ENCODE peak calls at places on chromosomes 16 and 17, in ten cellular contexts. V is transverse colon; E is posterior vena cava; S is GM04503; Z is A549; R is thoracic aorta; Q is cardiac muscle cell; N is glomerular endothelial cell; W is mucosa of descending colon; F is activated CD8-positive, alpha-beta memory T cell treated with anti-CD3 and anti-CD28 coated beads, Interleukin-2, amount 10 ng/mL, durations not matched to agents 7 days and 5 days. A is an unnamed sample.

GRCh38 chr17:64118452-64118979 is 11.4 kb downstream of the ERN1 start:
- DNase-seq in E (no peak), R (peak), F (no peak), N (no peak), Z (no peak), V (peak), S (no peak), Q (peak), W (no peak), A (no peak)

GRCh38 chr17:17032131-17032692 is 10.0 kb upstream of the MPRIP start:
- DNase-seq in F (no peak), E (peak), Z (peak), S (no peak), R (no peak), Q (no peak), V (peak), W (peak), N (no peak), A (peak)

GRCh38 chr16:67967956-67968439 is 439 bp downstream of the SLC12A4 start:
- DNase-seq in N (no peak), W (peak), Q (no peak), Z (no peak), V (peak), F (peak), R (no peak), E (no peak), S (no peak), A (no peak)

GRCh38 chr16:27481282-27481934 is 68.3 kb downstream of the GTF3C1 start:
- DNase-seq in V (no peak), F (no peak), W (no peak), N (no peak), E (peak), Q (no peak), S (no peak), Z (no peak), R (no peak), A (no peak)

GRCh38 chr16:15822957-15823356 is 33.9 kb downstream of the MYH11 start:
- DNase-seq in Q (no peak), E (no peak), N (no peak), S (no peak), R (peak), W (no peak), F (no peak), Z (no peak), V (peak), A (no peak)

GRCh38 chr16:31386157-31386984 is 6.8 kb upstream of the ITGAD start:
- DNase-seq in S (no peak), R (no peak), N (no peak), Z (peak), W (no peak), E (no peak), Q (peak), F (no peak), V (no peak), A (no peak)

GRCh38 chr16:14284930-14285541 is 213.9 kb downstream of the MRTFB start:
- DNase-seq in N (no peak), F (peak), W (no peak), R (no peak), V (peak), E (peak), Q (peak), S (no peak), Z (peak), A (no peak)

GRCh38 chr16:85042126-85042525 is 14.5 kb downstream of the KIAA0513 start:
- DNase-seq in F (no peak), N (no peak), Z (no peak), E (no peak), R (no peak), S (no peak), W (no peak), V (no peak), Q (no peak), A (no peak)

GRCh38 chr16:1159973-1160772 is 7.3 kb downstream of the CACNA1H start:
- DNase-seq in S (no peak), E (no peak), W (no peak), R (no peak), F (no peak), V (peak), Q (peak), N (no peak), Z (no peak), A (no peak)

GRCh38 chr17:17944743-17945142 is 27.5 kb downstream of the TOM1L2 start:
- DNase-seq in F (no peak), R (no peak), V (no peak), E (no peak), N (no peak), Z (no peak), W (no peak), S (no peak), Q (no peak), A (no peak)

GRCh38 chr17:80361495-80362220 is 53.3 kb upstream of the ENDOV start:
- DNase-seq in V (no peak), N (no peak), R (no peak), F (no peak), Z (peak), Q (peak), S (no peak), E (peak), W (no peak), A (no peak)

GRCh38 chr16:84062734-84063640 is 20.4 kb upstream of the SLC38A8 start:
- DNase-seq in R (peak), F (peak), V (peak), E (peak), N (no peak), S (no peak), Q (peak), Z (peak), W (peak), A (no peak)

GRCh38 chr17:62855136-62855535 is 47.0 kb upstream of the MARCHF10 start:
- DNase-seq in N (no peak), E (no peak), Z (no peak), Q (no peak), W (no peak), F (no peak), S (no peak), V (no peak), R (no peak), A (no peak)

GRCh38 chr17:13508916-13509315 is 92.8 kb downstream of the HS3ST3A1 start:
- DNase-seq in N (no peak), S (no peak), Z (no peak), V (no peak), E (no peak), R (no peak), Q (no peak), F (no peak), W (no peak), A (no peak)

GRCh38 chr16:86396318-86396882 is 113.9 kb upstream of the FOXF1 start:
- DNase-seq in E (no peak), Z (no peak), S (peak), F (no peak), N (no peak), Q (no peak), W (no peak), R (no peak), V (peak), A (no peak)

GRCh38 chr17:50101346-50102163 is 6.4 kb downstream of the PDK2 start:
- DNase-seq in S (no peak), E (no peak), R (no peak), Z (no peak), N (no peak), V (peak), Q (peak), F (no peak), W (peak), A (no peak)

GRCh38 chr16:59719121-59719520 is 985.0 kb upstream of the GOT2 start:
- DNase-seq in W (no peak), F (no peak), E (no peak), Q (no peak), S (no peak), N (no peak), Z (no peak), R (no peak), V (no peak), A (no peak)

GRCh38 chr16:29315046-29315445 is 91.5 kb downstream of the NPIPB11 start:
- DNase-seq in E (no peak), S (no peak), R (no peak), V (no peak), F (no peak), W (no peak), Q (no peak), Z (no peak), N (no peak), A (no peak)

GRCh38 chr17:81223758-81224122 is 975 bp upstream of the CEP131 start:
- DNase-seq in F (no peak), S (no peak), N (no peak), V (peak), W (no peak), Z (no peak), R (no peak), E (no peak), Q (no peak), A (no peak)

GRCh38 chr16:71426069-71426879 is 15.6 kb downstream of the TLE7 start:
- DNase-seq in V (peak), N (peak), W (peak), Z (peak), E (peak), Q (peak), S (peak), F (peak), R (no peak), A (peak)

GRCh38 chr17:55726440-55726839 is 3.8 kb upstream of the TMEM100 start:
- DNase-seq in R (peak), Q (no peak), Z (peak), E (no peak), N (no peak), W (no peak), S (peak), V (peak), F (no peak), A (peak)

GRCh38 chr17:71260366-71260765 is 860.5 kb upstream of the SOX9 start:
- DNase-seq in E (no peak), W (no peak), N (no peak), R (no peak), F (no peak), S (no peak), V (no peak), Q (no peak), Z (no peak), A (no peak)

GRCh38 chr16:2468142-2468724 is 2.9 kb upstream of the NTN3 start:
- DNase-seq in W (peak), V (no peak), Z (no peak), Q (peak), R (no peak), S (no peak), E (no peak), N (no peak), F (no peak), A (no peak)

GRCh38 chr16:29821663-29822115 is 1.4 kb downstream of the MVP start:
- DNase-seq in Z (peak), N (no peak), W (peak), V (peak), Q (no peak), S (no peak), F (no peak), E (no peak), R (no peak), A (no peak)

GRCh38 chr17:45809484-45809883 is 25.4 kb downstream of the CRHR1 start:
- DNase-seq in Q (no peak), W (no peak), F (no peak), S (no peak), V (no peak), E (no peak), R (no peak), N (no peak), Z (no peak), A (no peak)

GRCh38 chr17:55842405-55843158 is 91.7 kb downstream of the PCTP start:
- DNase-seq in W (no peak), V (no peak), E (no peak), F (no peak), Q (no peak), R (no peak), N (no peak), S (no peak), Z (no peak), A (no peak)

A was measured in AG04449.